ENCODE peak calls at places on chromosomes 1 and 21, in seven cellular contexts. A, E, H, U, C, Q and B are unnamed samples.

GRCh38 chr1:55635856-55636255 is 420.7 kb upstream of the USP24 start:
- DNase-seq in A (no peak), E (no peak), H (no peak), U (peak), C (no peak), Q (no peak), B (no peak)

GRCh38 chr1:206784471-206784903 is 12.2 kb upstream of the IL10 start:
- DNase-seq in A (peak), E (no peak), H (no peak), U (no peak), C (no peak), Q (peak), B (no peak)

GRCh38 chr1:168234846-168235547 is 9.2 kb downstream of the SFT2D2 start:
- DNase-seq in A (peak), E (no peak), H (peak), U (no peak), C (no peak), Q (no peak), B (no peak)

GRCh38 chr1:208030320-208031091 is 119.6 kb upstream of the CD34 start:
- DNase-seq in A (no peak), E (no peak), H (no peak), U (no peak), C (peak), Q (no peak), B (no peak)

GRCh38 chr21:42312626-42313104 is 2.5 kb downstream of the TFF3 start:
- DNase-seq in A (no peak), E (peak), H (no peak), U (no peak), C (no peak), Q (no peak), B (no peak)

GRCh38 chr1:165281207-165281901 is 75.2 kb downstream of the LMX1A start:
- DNase-seq in A (no peak), E (no peak), H (no peak), U (no peak), C (no peak), Q (no peak), B (no peak)

GRCh38 chr1:109783436-109783835 is 19.7 kb upstream of the EPS8L3 start:
- DNase-seq in A (no peak), E (no peak), H (no peak), U (peak), C (no peak), Q (no peak), B (peak)

GRCh38 chr1:18111605-18112297 is 4.2 kb downstream of the IGSF21 start:
- DNase-seq in A (no peak), E (no peak), H (no peak), U (no peak), C (no peak), Q (no peak), B (no peak)

GRCh38 chr1:243596441-243597183 is 253.4 kb downstream of the AKT3 start:
- DNase-seq in A (peak), E (no peak), H (no peak), U (peak), C (no peak), Q (no peak), B (peak)

GRCh38 chr1:210726621-210727020 is 397.9 kb downstream of the HHAT start:
- DNase-seq in A (peak), E (no peak), H (peak), U (peak), C (no peak), Q (no peak), B (no peak)

GRCh38 chr1:180173952-180174351 is 19.3 kb downstream of the QSOX1 start:
- DNase-seq in A (no peak), E (no peak), H (no peak), U (no peak), C (peak), Q (no peak), B (no peak)

GRCh38 chr1:38997901-38998190 is 6.8 kb downstream of the AKIRIN1 start:
- DNase-seq in A (no peak), E (no peak), H (no peak), U (no peak), C (no peak), Q (no peak), B (no peak)

GRCh38 chr1:93447481-93448291 is at the start of gene FNBP1L:
- DNase-seq in A (peak), E (peak), H (peak), U (no peak), C (peak), Q (no peak), B (no peak)

GRCh38 chr1:230992100-230992774 is 13.3 kb downstream of the ARV1 start:
- DNase-seq in A (no peak), E (no peak), H (no peak), U (no peak), C (no peak), Q (no peak), B (no peak)

GRCh38 chr21:29710498-29710897 is 229.3 kb downstream of the GRIK1 start:
- DNase-seq in A (no peak), E (no peak), H (no peak), U (no peak), C (no peak), Q (no peak), B (no peak)

GRCh38 chr21:37463083-37463780 is 96.7 kb downstream of the DYRK1A start:
- DNase-seq in A (peak), E (no peak), H (no peak), U (peak), C (no peak), Q (no peak), B (peak)

GRCh38 chr1:48160486-48161132 is 61.9 kb upstream of the SLC5A9 start:
- DNase-seq in A (no peak), E (no peak), H (no peak), U (no peak), C (no peak), Q (no peak), B (no peak)

GRCh38 chr1:223023863-223024262 is 119.2 kb downstream of the TLR5 start:
- DNase-seq in A (no peak), E (no peak), H (no peak), U (no peak), C (no peak), Q (no peak), B (no peak)

GRCh38 chr1:210250665-210250997 is 18.0 kb downstream of the SERTAD4 start:
- DNase-seq in A (no peak), E (peak), H (peak), U (no peak), C (no peak), Q (no peak), B (no peak)

GRCh38 chr1:197989058-197989457 is 71.9 kb downstream of the LHX9 start:
- DNase-seq in A (no peak), E (no peak), H (no peak), U (no peak), C (no peak), Q (no peak), B (no peak)

GRCh38 chr1:216935901-216936300 is 212.7 kb upstream of the ESRRG start:
- DNase-seq in A (no peak), E (no peak), H (no peak), U (no peak), C (no peak), Q (no peak), B (no peak)

GRCh38 chr1:53614231-53615021 is 124.5 kb downstream of the GLIS1 start:
- DNase-seq in A (no peak), E (no peak), H (peak), U (no peak), C (peak), Q (no peak), B (no peak)

GRCh38 chr1:235999259-235999925 is 65.5 kb downstream of the NID1 start:
- DNase-seq in A (peak), E (no peak), H (no peak), U (peak), C (no peak), Q (no peak), B (peak)

GRCh38 chr1:245060684-245061374 is 94.0 kb upstream of the KIF26B start:
- DNase-seq in A (no peak), E (no peak), H (no peak), U (no peak), C (no peak), Q (no peak), B (no peak)

GRCh38 chr1:70319750-70320149 is 34.8 kb downstream of the ANKRD13C start:
- DNase-seq in A (no peak), E (no peak), H (no peak), U (peak), C (no peak), Q (no peak), B (peak)

GRCh38 chr1:165369255-165369848 is 12.8 kb upstream of the LMX1A start:
- DNase-seq in A (peak), E (no peak), H (peak), U (no peak), C (no peak), Q (peak), B (no peak)

GRCh38 chr1:59997479-59997878 is 70.9 kb upstream of the CYP2J2 start:
- DNase-seq in A (no peak), E (no peak), H (peak), U (no peak), C (no peak), Q (no peak), B (no peak)

GRCh38 chr1:7401814-7402547 is 369.1 kb upstream of the VAMP3 start:
- DNase-seq in A (no peak), E (no peak), H (peak), U (peak), C (no peak), Q (no peak), B (peak)